ENCODE peak calls at places on chromosome 16, in nine cellular contexts. One of them, this sample, is unnamed.

GRCh38 chr16:3074860-3075545 is 9.6 kb downstream of the IL32 start:
- DNase-seq in cardiac fibroblast: no peak
- DNase-seq in T follicular helper cell: peak; percentile 73
- DNase-seq in activated T-helper 2 cell treated with anti-CD3 and anti-CD28 coated beads, Interferon-gamma antibody, Interleukin-2, Interleukin-4, amounts not matched to agents 10 μg/mL and 5 μg/mL and 100 μg/mL, durations not matched to agents 14 hours and 24 hours and 36 hours: peak; percentile 90
- DNase-seq in fibroblast of pulmonary artery: no peak
- DNase-seq in stimulated activated CD8-positive, alpha-beta memory T cell treated with anti-CD3 and anti-CD28 coated beads, Interleukin-12 subunit alpha, Interleukin-12 subunit beta, amount 100 ng/mL, for 4 hours: peak; percentile 53
- DNase-seq in A172: no peak
- DNase-seq in hypothalamus: no peak
- DNase-seq in kidney: peak; percentile 83
- DNase-seq in this sample: no peak

GRCh38 chr16:2317231-2318020 is 23.1 kb downstream of the ABCA3 start:
- DNase-seq in cardiac fibroblast: no peak
- DNase-seq in T follicular helper cell: no peak
- DNase-seq in activated T-helper 2 cell treated with anti-CD3 and anti-CD28 coated beads, Interferon-gamma antibody, Interleukin-2, Interleukin-4, amounts not matched to agents 10 μg/mL and 5 μg/mL and 100 μg/mL, durations not matched to agents 14 hours and 24 hours and 36 hours: no peak
- DNase-seq in fibroblast of pulmonary artery: no peak
- DNase-seq in stimulated activated CD8-positive, alpha-beta memory T cell treated with anti-CD3 and anti-CD28 coated beads, Interleukin-12 subunit alpha, Interleukin-12 subunit beta, amount 100 ng/mL, for 4 hours: no peak
- DNase-seq in A172: no peak
- DNase-seq in hypothalamus: no peak
- DNase-seq in kidney: no peak
- DNase-seq in this sample: no peak

GRCh38 chr16:87464691-87465300 is 28.0 kb downstream of the ZCCHC14 start:
- DNase-seq in cardiac fibroblast: peak; percentile 92
- DNase-seq in T follicular helper cell: no peak
- DNase-seq in activated T-helper 2 cell treated with anti-CD3 and anti-CD28 coated beads, Interferon-gamma antibody, Interleukin-2, Interleukin-4, amounts not matched to agents 10 μg/mL and 5 μg/mL and 100 μg/mL, durations not matched to agents 14 hours and 24 hours and 36 hours: no peak
- DNase-seq in fibroblast of pulmonary artery: peak; percentile 92
- DNase-seq in stimulated activated CD8-positive, alpha-beta memory T cell treated with anti-CD3 and anti-CD28 coated beads, Interleukin-12 subunit alpha, Interleukin-12 subunit beta, amount 100 ng/mL, for 4 hours: peak; percentile 10
- DNase-seq in A172: peak; percentile 86
- DNase-seq in hypothalamus: no peak
- DNase-seq in kidney: peak; percentile 91
- DNase-seq in this sample: peak; percentile 98

GRCh38 chr16:31301708-31302400 is 42.1 kb downstream of the ITGAM start:
- DNase-seq in cardiac fibroblast: peak; percentile 45
- DNase-seq in T follicular helper cell: no peak
- DNase-seq in activated T-helper 2 cell treated with anti-CD3 and anti-CD28 coated beads, Interferon-gamma antibody, Interleukin-2, Interleukin-4, amounts not matched to agents 10 μg/mL and 5 μg/mL and 100 μg/mL, durations not matched to agents 14 hours and 24 hours and 36 hours: no peak
- DNase-seq in fibroblast of pulmonary artery: peak; percentile 40
- DNase-seq in stimulated activated CD8-positive, alpha-beta memory T cell treated with anti-CD3 and anti-CD28 coated beads, Interleukin-12 subunit alpha, Interleukin-12 subunit beta, amount 100 ng/mL, for 4 hours: no peak
- DNase-seq in A172: peak; percentile 27
- DNase-seq in hypothalamus: no peak
- DNase-seq in kidney: no peak
- DNase-seq in this sample: peak; percentile 6

GRCh38 chr16:4792951-4793513 is 2.1 kb upstream of the SMIM22 start:
- DNase-seq in cardiac fibroblast: no peak
- DNase-seq in T follicular helper cell: no peak
- DNase-seq in activated T-helper 2 cell treated with anti-CD3 and anti-CD28 coated beads, Interferon-gamma antibody, Interleukin-2, Interleukin-4, amounts not matched to agents 10 μg/mL and 5 μg/mL and 100 μg/mL, durations not matched to agents 14 hours and 24 hours and 36 hours: no peak
- DNase-seq in fibroblast of pulmonary artery: no peak
- DNase-seq in stimulated activated CD8-positive, alpha-beta memory T cell treated with anti-CD3 and anti-CD28 coated beads, Interleukin-12 subunit alpha, Interleukin-12 subunit beta, amount 100 ng/mL, for 4 hours: no peak
- DNase-seq in A172: no peak
- DNase-seq in hypothalamus: no peak
- DNase-seq in kidney: no peak
- DNase-seq in this sample: no peak

GRCh38 chr16:15879255-15879804 is 9.1 kb downstream of the CEP20 start:
- DNase-seq in cardiac fibroblast: peak; percentile 96
- DNase-seq in T follicular helper cell: no peak
- DNase-seq in activated T-helper 2 cell treated with anti-CD3 and anti-CD28 coated beads, Interferon-gamma antibody, Interleukin-2, Interleukin-4, amounts not matched to agents 10 μg/mL and 5 μg/mL and 100 μg/mL, durations not matched to agents 14 hours and 24 hours and 36 hours: no peak
- DNase-seq in fibroblast of pulmonary artery: peak; percentile 91
- DNase-seq in stimulated activated CD8-positive, alpha-beta memory T cell treated with anti-CD3 and anti-CD28 coated beads, Interleukin-12 subunit alpha, Interleukin-12 subunit beta, amount 100 ng/mL, for 4 hours: no peak
- DNase-seq in A172: peak; percentile 61
- DNase-seq in hypothalamus: no peak
- DNase-seq in kidney: no peak
- DNase-seq in this sample: peak; percentile 91

GRCh38 chr16:69309316-69309715 is 1.8 kb upstream of the VPS4A start:
- DNase-seq in cardiac fibroblast: no peak
- DNase-seq in T follicular helper cell: no peak
- DNase-seq in activated T-helper 2 cell treated with anti-CD3 and anti-CD28 coated beads, Interferon-gamma antibody, Interleukin-2, Interleukin-4, amounts not matched to agents 10 μg/mL and 5 μg/mL and 100 μg/mL, durations not matched to agents 14 hours and 24 hours and 36 hours: no peak
- DNase-seq in fibroblast of pulmonary artery: no peak
- DNase-seq in stimulated activated CD8-positive, alpha-beta memory T cell treated with anti-CD3 and anti-CD28 coated beads, Interleukin-12 subunit alpha, Interleukin-12 subunit beta, amount 100 ng/mL, for 4 hours: no peak
- DNase-seq in A172: no peak
- DNase-seq in hypothalamus: peak; percentile 49
- DNase-seq in kidney: no peak
- DNase-seq in this sample: peak; percentile 15

GRCh38 chr16:60123387-60124023 is 1389.4 kb upstream of the GOT2 start:
- DNase-seq in cardiac fibroblast: no peak
- DNase-seq in T follicular helper cell: no peak
- DNase-seq in activated T-helper 2 cell treated with anti-CD3 and anti-CD28 coated beads, Interferon-gamma antibody, Interleukin-2, Interleukin-4, amounts not matched to agents 10 μg/mL and 5 μg/mL and 100 μg/mL, durations not matched to agents 14 hours and 24 hours and 36 hours: no peak
- DNase-seq in fibroblast of pulmonary artery: no peak
- DNase-seq in stimulated activated CD8-positive, alpha-beta memory T cell treated with anti-CD3 and anti-CD28 coated beads, Interleukin-12 subunit alpha, Interleukin-12 subunit beta, amount 100 ng/mL, for 4 hours: no peak
- DNase-seq in A172: no peak
- DNase-seq in hypothalamus: no peak
- DNase-seq in kidney: no peak
- DNase-seq in this sample: peak; percentile 18

GRCh38 chr16:34078697-34079096 is 619.3 kb downstream of the TP53TG3F start:
- DNase-seq in cardiac fibroblast: peak; percentile 13
- DNase-seq in T follicular helper cell: no peak
- DNase-seq in activated T-helper 2 cell treated with anti-CD3 and anti-CD28 coated beads, Interferon-gamma antibody, Interleukin-2, Interleukin-4, amounts not matched to agents 10 μg/mL and 5 μg/mL and 100 μg/mL, durations not matched to agents 14 hours and 24 hours and 36 hours: no peak
- DNase-seq in fibroblast of pulmonary artery: no peak
- DNase-seq in stimulated activated CD8-positive, alpha-beta memory T cell treated with anti-CD3 and anti-CD28 coated beads, Interleukin-12 subunit alpha, Interleukin-12 subunit beta, amount 100 ng/mL, for 4 hours: no peak
- DNase-seq in A172: no peak
- DNase-seq in hypothalamus: no peak
- DNase-seq in kidney: no peak
- DNase-seq in this sample: peak; percentile 27

GRCh38 chr16:77531741-77532140 is 96.9 kb upstream of the ADAMTS18 start:
- DNase-seq in cardiac fibroblast: peak; percentile 88
- DNase-seq in T follicular helper cell: no peak
- DNase-seq in activated T-helper 2 cell treated with anti-CD3 and anti-CD28 coated beads, Interferon-gamma antibody, Interleukin-2, Interleukin-4, amounts not matched to agents 10 μg/mL and 5 μg/mL and 100 μg/mL, durations not matched to agents 14 hours and 24 hours and 36 hours: no peak
- DNase-seq in fibroblast of pulmonary artery: peak; percentile 40
- DNase-seq in stimulated activated CD8-positive, alpha-beta memory T cell treated with anti-CD3 and anti-CD28 coated beads, Interleukin-12 subunit alpha, Interleukin-12 subunit beta, amount 100 ng/mL, for 4 hours: no peak
- DNase-seq in A172: peak; percentile 86
- DNase-seq in hypothalamus: no peak
- DNase-seq in kidney: no peak
- DNase-seq in this sample: peak; percentile 76

GRCh38 chr16:87834015-87834667 is 35.2 kb downstream of the SLC7A5 start:
- DNase-seq in cardiac fibroblast: no peak
- DNase-seq in T follicular helper cell: no peak
- DNase-seq in activated T-helper 2 cell treated with anti-CD3 and anti-CD28 coated beads, Interferon-gamma antibody, Interleukin-2, Interleukin-4, amounts not matched to agents 10 μg/mL and 5 μg/mL and 100 μg/mL, durations not matched to agents 14 hours and 24 hours and 36 hours: no peak
- DNase-seq in fibroblast of pulmonary artery: no peak
- DNase-seq in stimulated activated CD8-positive, alpha-beta memory T cell treated with anti-CD3 and anti-CD28 coated beads, Interleukin-12 subunit alpha, Interleukin-12 subunit beta, amount 100 ng/mL, for 4 hours: no peak
- DNase-seq in A172: no peak
- DNase-seq in hypothalamus: no peak
- DNase-seq in kidney: no peak
- DNase-seq in this sample: no peak

GRCh38 chr16:49663081-49664057 is 192.5 kb downstream of the ZNF423 start:
- DNase-seq in cardiac fibroblast: no peak
- DNase-seq in T follicular helper cell: no peak
- DNase-seq in activated T-helper 2 cell treated with anti-CD3 and anti-CD28 coated beads, Interferon-gamma antibody, Interleukin-2, Interleukin-4, amounts not matched to agents 10 μg/mL and 5 μg/mL and 100 μg/mL, durations not matched to agents 14 hours and 24 hours and 36 hours: no peak
- DNase-seq in fibroblast of pulmonary artery: no peak
- DNase-seq in stimulated activated CD8-positive, alpha-beta memory T cell treated with anti-CD3 and anti-CD28 coated beads, Interleukin-12 subunit alpha, Interleukin-12 subunit beta, amount 100 ng/mL, for 4 hours: no peak
- DNase-seq in A172: no peak
- DNase-seq in hypothalamus: no peak
- DNase-seq in kidney: no peak
- DNase-seq in this sample: no peak

GRCh38 chr16:81693467-81694303 is 85.4 kb upstream of the PLCG2 start:
- DNase-seq in cardiac fibroblast: no peak
- DNase-seq in T follicular helper cell: no peak
- DNase-seq in activated T-helper 2 cell treated with anti-CD3 and anti-CD28 coated beads, Interferon-gamma antibody, Interleukin-2, Interleukin-4, amounts not matched to agents 10 μg/mL and 5 μg/mL and 100 μg/mL, durations not matched to agents 14 hours and 24 hours and 36 hours: no peak
- DNase-seq in fibroblast of pulmonary artery: no peak
- DNase-seq in stimulated activated CD8-positive, alpha-beta memory T cell treated with anti-CD3 and anti-CD28 coated beads, Interleukin-12 subunit alpha, Interleukin-12 subunit beta, amount 100 ng/mL, for 4 hours: no peak
- DNase-seq in A172: no peak
- DNase-seq in hypothalamus: no peak
- DNase-seq in kidney: no peak
- DNase-seq in this sample: peak; percentile 88

GRCh38 chr16:81928975-81929374 is 82.3 kb downstream of the SDR42E1 start:
- DNase-seq in cardiac fibroblast: no peak
- DNase-seq in T follicular helper cell: no peak
- DNase-seq in activated T-helper 2 cell treated with anti-CD3 and anti-CD28 coated beads, Interferon-gamma antibody, Interleukin-2, Interleukin-4, amounts not matched to agents 10 μg/mL and 5 μg/mL and 100 μg/mL, durations not matched to agents 14 hours and 24 hours and 36 hours: no peak
- DNase-seq in fibroblast of pulmonary artery: no peak
- DNase-seq in stimulated activated CD8-positive, alpha-beta memory T cell treated with anti-CD3 and anti-CD28 coated beads, Interleukin-12 subunit alpha, Interleukin-12 subunit beta, amount 100 ng/mL, for 4 hours: no peak
- DNase-seq in A172: no peak
- DNase-seq in hypothalamus: no peak
- DNase-seq in kidney: no peak
- DNase-seq in this sample: no peak

GRCh38 chr16:69115361-69115760 is 9.9 kb downstream of the HAS3 start:
- DNase-seq in cardiac fibroblast: no peak
- DNase-seq in T follicular helper cell: no peak
- DNase-seq in activated T-helper 2 cell treated with anti-CD3 and anti-CD28 coated beads, Interferon-gamma antibody, Interleukin-2, Interleukin-4, amounts not matched to agents 10 μg/mL and 5 μg/mL and 100 μg/mL, durations not matched to agents 14 hours and 24 hours and 36 hours: no peak
- DNase-seq in fibroblast of pulmonary artery: no peak
- DNase-seq in stimulated activated CD8-positive, alpha-beta memory T cell treated with anti-CD3 and anti-CD28 coated beads, Interleukin-12 subunit alpha, Interleukin-12 subunit beta, amount 100 ng/mL, for 4 hours: no peak
- DNase-seq in A172: no peak
- DNase-seq in hypothalamus: no peak
- DNase-seq in kidney: no peak
- DNase-seq in this sample: no peak

GRCh38 chr16:55379876-55380390 is 55.9 kb downstream of the IRX6 start:
- DNase-seq in cardiac fibroblast: no peak
- DNase-seq in T follicular helper cell: no peak
- DNase-seq in activated T-helper 2 cell treated with anti-CD3 and anti-CD28 coated beads, Interferon-gamma antibody, Interleukin-2, Interleukin-4, amounts not matched to agents 10 μg/mL and 5 μg/mL and 100 μg/mL, durations not matched to agents 14 hours and 24 hours and 36 hours: no peak
- DNase-seq in fibroblast of pulmonary artery: no peak
- DNase-seq in stimulated activated CD8-positive, alpha-beta memory T cell treated with anti-CD3 and anti-CD28 coated beads, Interleukin-12 subunit alpha, Interleukin-12 subunit beta, amount 100 ng/mL, for 4 hours: no peak
- DNase-seq in A172: no peak
- DNase-seq in hypothalamus: no peak
- DNase-seq in kidney: no peak
- DNase-seq in this sample: no peak

GRCh38 chr16:67842509-67843342 is 606 bp downstream of the THAP11 start:
- DNase-seq in cardiac fibroblast: peak; percentile 53
- DNase-seq in T follicular helper cell: peak; percentile 67
- DNase-seq in activated T-helper 2 cell treated with anti-CD3 and anti-CD28 coated beads, Interferon-gamma antibody, Interleukin-2, Interleukin-4, amounts not matched to agents 10 μg/mL and 5 μg/mL and 100 μg/mL, durations not matched to agents 14 hours and 24 hours and 36 hours: peak; percentile 64
- DNase-seq in fibroblast of pulmonary artery: peak; percentile 56
- DNase-seq in stimulated activated CD8-positive, alpha-beta memory T cell treated with anti-CD3 and anti-CD28 coated beads, Interleukin-12 subunit alpha, Interleukin-12 subunit beta, amount 100 ng/mL, for 4 hours: peak; percentile 27
- DNase-seq in A172: no peak
- DNase-seq in hypothalamus: peak; percentile 65
- DNase-seq in kidney: peak; percentile 88
- DNase-seq in this sample: peak; percentile 60

This sample was measured in fibroblast of lung.